ENCODE peak calls at places on chromosomes 1 and 21, in six cellular contexts. D is osteocyte, P is WTC11, L is brain pericyte, W is anterior cingulate cortex, K is lower leg skin. S is an unnamed sample.

GRCh38 chr1:45659222-45659621 is 27.1 kb downstream of the GPBP1L1 start:
- DNase-seq in W (no peak), K (no peak), P (no peak), L (no peak), D (no peak), S (no peak)

GRCh38 chr21:30206551-30207251 is 9.2 kb downstream of the CLDN8 start:
- DNase-seq in L (no peak), W (no peak), K (no peak), P (no peak), D (no peak), S (no peak)

GRCh38 chr1:219555031-219555667 is 57.8 kb downstream of the ZC3H11B start:
- DNase-seq in D (no peak), P (peak), K (no peak), W (no peak), L (no peak), S (no peak)

GRCh38 chr1:94883688-94884087 is 43.2 kb downstream of the CNN3 start:
- DNase-seq in K (no peak), L (peak), D (no peak), P (no peak), W (no peak), S (no peak)

GRCh38 chr1:9630331-9631081 is 21.0 kb upstream of the PIK3CD start:
- DNase-seq in W (no peak), K (no peak), P (no peak), L (no peak), D (no peak), S (no peak)

GRCh38 chr1:59926381-59927243 is at the start of gene CYP2J2:
- DNase-seq in D (no peak), L (no peak), P (peak), W (peak), K (no peak), S (no peak)

GRCh38 chr1:25065246-25066238 is 135.5 kb upstream of the RUNX3 start:
- DNase-seq in K (no peak), P (no peak), L (no peak), D (no peak), W (no peak), S (peak)

GRCh38 chr1:202165942-202166843 is 5.8 kb upstream of the PTPN7 start:
- DNase-seq in K (no peak), W (no peak), D (no peak), L (no peak), P (no peak), S (no peak)

GRCh38 chr1:37945743-37946702 is 830 bp downstream of the INPP5B start:
- DNase-seq in L (peak), W (peak), D (peak), P (no peak), K (peak), S (no peak)

GRCh38 chr21:42411891-42412635 is 8.4 kb downstream of the UBASH3A start:
- DNase-seq in D (no peak), K (no peak), W (no peak), P (no peak), L (no peak), S (no peak)

GRCh38 chr21:18369115-18369514 is 34.5 kb downstream of the TMPRSS15 start:
- DNase-seq in D (no peak), L (no peak), K (no peak), P (no peak), W (no peak), S (no peak)

GRCh38 chr1:205610036-205610435 is 21.8 kb downstream of the ELK4 start:
- DNase-seq in P (no peak), K (no peak), D (no peak), L (no peak), W (no peak), S (no peak)

GRCh38 chr1:10105484-10105883 is 72.7 kb downstream of the UBE4B start:
- DNase-seq in D (no peak), L (no peak), W (no peak), K (no peak), P (no peak), S (no peak)

GRCh38 chr1:28759257-28759656 is 22.5 kb downstream of the YTHDF2 start:
- DNase-seq in K (no peak), L (no peak), D (no peak), P (no peak), W (no peak), S (no peak)

GRCh38 chr1:69824932-69825331 is 257.2 kb downstream of the LRRC7 start:
- DNase-seq in W (peak), K (no peak), P (no peak), L (no peak), D (no peak), S (no peak)

GRCh38 chr21:16419188-16419874 is 689.5 kb downstream of the USP25 start:
- DNase-seq in D (peak), K (peak), W (peak), L (peak), P (no peak), S (no peak)

GRCh38 chr21:39670741-39671140 is 58.0 kb downstream of the B3GALT5 start:
- DNase-seq in K (no peak), L (no peak), D (no peak), W (no peak), P (no peak), S (no peak)

GRCh38 chr21:42939581-42940413 is 14.4 kb upstream of the ERVH48-1 start:
- DNase-seq in L (peak), P (peak), W (peak), K (peak), D (no peak), S (no peak)

GRCh38 chr21:44931501-44932365 is 8.1 kb upstream of the SLX9 start:
- DNase-seq in W (no peak), L (no peak), D (no peak), K (no peak), P (no peak), S (no peak)

GRCh38 chr1:37474697-37475379 is 458 bp downstream of the ZC3H12A start:
- DNase-seq in K (no peak), W (no peak), P (no peak), L (no peak), D (no peak), S (no peak)

GRCh38 chr1:60849401-60849800 is 233.0 kb upstream of the NFIA start:
- DNase-seq in P (no peak), K (no peak), L (no peak), D (no peak), W (no peak), S (no peak)

GRCh38 chr21:24514081-24514733 is 1093.1 kb downstream of the MRPL39 start:
- DNase-seq in D (no peak), K (no peak), P (no peak), W (no peak), L (no peak), S (no peak)

GRCh38 chr1:1858382-1859086 is 32.4 kb downstream of the GNB1 start:
- DNase-seq in D (no peak), K (peak), P (peak), L (peak), W (no peak), S (no peak)

GRCh38 chr21:38170283-38170682 is 86.5 kb upstream of the KCNJ15 start:
- DNase-seq in D (no peak), L (no peak), W (no peak), P (peak), K (no peak), S (no peak)

GRCh38 chr1:219794085-219794743 is 134.1 kb downstream of the SLC30A10 start:
- DNase-seq in L (no peak), W (no peak), P (no peak), K (no peak), D (no peak), S (no peak)

GRCh38 chr1:54809496-54810074 is 8.5 kb upstream of the TTC22 start:
- DNase-seq in W (no peak), K (no peak), P (no peak), L (no peak), D (peak), S (no peak)

GRCh38 chr1:248359415-248359814 is 2.0 kb upstream of the OR2T4 start:
- DNase-seq in P (no peak), L (no peak), W (no peak), D (no peak), K (no peak), S (no peak)

GRCh38 chr1:198577444-198577843 is 37.0 kb upstream of the ATP6V1G3 start:
- DNase-seq in P (no peak), L (peak), W (no peak), D (no peak), K (no peak), S (no peak)

GRCh38 chr1:204295666-204296065 is 64.1 kb downstream of the PLEKHA6 start:
- DNase-seq in K (no peak), P (no peak), W (no peak), D (no peak), L (no peak), S (no peak)

GRCh38 chr1:29236743-29236992 is 346 bp downstream of the PTPRU start:
- DNase-seq in D (no peak), L (no peak), W (no peak), P (no peak), K (no peak), S (no peak)

GRCh38 chr1:26697978-26698849 is 2.4 kb downstream of the ARID1A start:
- DNase-seq in K (peak), W (peak), L (peak), P (peak), D (no peak), S (no peak)

GRCh38 chr1:53583903-53584210 is 124.7 kb downstream of the DMRTB1 start:
- DNase-seq in K (no peak), W (no peak), P (no peak), D (no peak), L (no peak), S (no peak)

GRCh38 chr1:180269848-180270766 is 40.0 kb downstream of the LHX4 start:
- DNase-seq in K (peak), D (peak), W (no peak), P (peak), L (no peak), S (no peak)

GRCh38 chr1:61070054-61070453 is 12.3 kb upstream of the NFIA start:
- DNase-seq in K (no peak), D (no peak), W (no peak), P (no peak), L (no peak), S (no peak)

GRCh38 chr1:159854101-159854692 is 8.3 kb downstream of the VSIG8 start:
- DNase-seq in L (no peak), P (peak), K (peak), D (no peak), W (peak), S (no peak)

GRCh38 chr1:199515261-199515660 is 512.2 kb upstream of the NR5A2 start:
- DNase-seq in W (no peak), K (no peak), L (no peak), D (no peak), P (no peak), S (no peak)

GRCh38 chr1:11701551-11701961 is 10.0 kb downstream of the DRAXIN start:
- DNase-seq in W (peak), D (no peak), L (no peak), P (no peak), K (no peak), S (no peak)